ENCODE peak calls at places on chromosomes 12 and 14, in ten cellular contexts. Q is posterior vena cava, O is right cardiac atrium, X is LoVo, G is MM.1S, I is NCI-H774, C is amniotic stem cell, S is pulmonary artery endothelial cell, H is astrocyte of the spinal cord, T is T-helper 17 cell. J is an unnamed sample.

GRCh38 chr12:102216086-102216691 is 18.6 kb upstream of the PMCH start:
- DNase-seq in Q (no peak), O (no peak), X (no peak), G (no peak), I (no peak), C (no peak), S (peak), H (peak), T (no peak), J (no peak)

GRCh38 chr12:1605129-1606020 is 11.0 kb upstream of the FBXL14 start:
- DNase-seq in Q (peak), O (peak), X (peak), G (peak), I (peak), C (peak), S (peak), H (peak), T (peak), J (peak)

GRCh38 chr12:108690799-108691153 is 40.5 kb downstream of the CORO1C start:
- DNase-seq in Q (no peak), O (no peak), X (no peak), G (no peak), I (no peak), C (no peak), S (no peak), H (no peak), T (no peak), J (no peak)

GRCh38 chr12:116339800-116340371 is 62.4 kb upstream of the MED13L start:
- DNase-seq in Q (no peak), O (no peak), X (no peak), G (no peak), I (no peak), C (no peak), S (no peak), H (no peak), T (no peak), J (no peak)

GRCh38 chr12:27914956-27915355 is 57.6 kb downstream of the PTHLH start:
- DNase-seq in Q (no peak), O (peak), X (no peak), G (no peak), I (no peak), C (no peak), S (no peak), H (no peak), T (no peak), J (no peak)

GRCh38 chr14:84254205-84254788 is 1275.6 kb upstream of the FLRT2 start:
- DNase-seq in Q (no peak), O (peak), X (no peak), G (no peak), I (no peak), C (no peak), S (peak), H (no peak), T (no peak), J (no peak)

GRCh38 chr12:98352218-98352811 is 163.1 kb upstream of the TMPO start:
- DNase-seq in Q (no peak), O (no peak), X (peak), G (no peak), I (no peak), C (peak), S (peak), H (peak), T (no peak), J (no peak)

GRCh38 chr12:20646239-20646827 is 48.8 kb upstream of the SLCO1C1 start:
- DNase-seq in Q (no peak), O (no peak), X (peak), G (peak), I (peak), C (peak), S (peak), H (peak), T (no peak), J (no peak)

GRCh38 chr12:123942911-123943648 is 29.6 kb downstream of the CCDC92 start:
- DNase-seq in Q (no peak), O (no peak), X (no peak), G (no peak), I (no peak), C (no peak), S (no peak), H (no peak), T (no peak), J (no peak)

GRCh38 chr12:10505620-10506019 is at the start of gene EIF2S3B:
- DNase-seq in Q (peak), O (no peak), X (no peak), G (no peak), I (no peak), C (no peak), S (no peak), H (no peak), T (no peak), J (no peak)